ENCODE peak calls at places on chromosomes 7 and 10, in six cellular contexts. L is stimulated activated CD4-positive, alpha-beta T cell treated with anti-CD3 and anti-CD28 coated beads, Interleukin-4, amount 100 ng/mL, for 1 hour; B is activated gamma-delta T cell treated with anti-CD3 and anti-CD28 coated beads, Interleukin-2, amount 50 U/mL, for 16 hours; C is stimulated activated CD8-positive, alpha-beta memory T cell treated with anti-CD3 and anti-CD28 coated beads, Interleukin-4, amount 100 ng/mL, for 4 hours; W is PC-9; G is RPMI7951. J is an unnamed sample.

GRCh38 chr10:10530313-10530712 is 487.4 kb upstream of the CELF2 start:
- DNase-seq in L (no peak), B (no peak), C (no peak), W (no peak), G (no peak), J (no peak)

GRCh38 chr10:59805043-59805442 is 51.8 kb upstream of the MRLN start:
- DNase-seq in L (no peak), B (no peak), C (no peak), W (peak; percentile 8), G (no peak), J (peak; percentile 39)

GRCh38 chr10:32963102-32963501 is 5.1 kb upstream of the ITGB1 start:
- DNase-seq in L (no peak), B (no peak), C (no peak), W (no peak), G (peak; percentile 67), J (no peak)

GRCh38 chr10:92751827-92752226 is 62.1 kb downstream of the HHEX start:
- DNase-seq in L (no peak), B (no peak), C (no peak), W (no peak), G (no peak), J (no peak)

GRCh38 chr10:114869500-114869899 is 47.9 kb downstream of the FHIP2A start:
- DNase-seq in L (no peak), B (no peak), C (no peak), W (no peak), G (peak; percentile 71), J (no peak)

GRCh38 chr10:33315891-33316290 is 18.6 kb downstream of the NRP1 start:
- DNase-seq in L (no peak), B (no peak), C (no peak), W (no peak), G (no peak), J (no peak)

GRCh38 chr10:43844236-43844635 is 195.6 kb upstream of the ZNF32 start:
- DNase-seq in L (no peak), B (no peak), C (no peak), W (no peak), G (no peak), J (no peak)

GRCh38 chr7:148620749-148621372 is 30.3 kb downstream of the C7orf33 start:
- DNase-seq in L (no peak), B (no peak), C (no peak), W (peak; percentile 44), G (peak; percentile 25), J (no peak)

GRCh38 chr10:92727550-92727949 is 37.8 kb downstream of the HHEX start:
- DNase-seq in L (no peak), B (no peak), C (no peak), W (no peak), G (no peak), J (peak; percentile 23)

GRCh38 chr10:110034596-110034995 is 26.8 kb downstream of the ADD3 start:
- DNase-seq in L (no peak), B (no peak), C (no peak), W (no peak), G (no peak), J (no peak)

GRCh38 chr10:34713875-34714274 is 101.2 kb downstream of the PARD3 start:
- DNase-seq in L (no peak), B (no peak), C (no peak), W (no peak), G (peak; percentile 42), J (no peak)

GRCh38 chr10:107971973-107972372 is 807.5 kb upstream of the SORCS1 start:
- DNase-seq in L (no peak), B (no peak), C (no peak), W (no peak), G (peak; percentile 97), J (peak; percentile 71)

GRCh38 chr10:78510566-78511323 is 477.1 kb downstream of the RPS24 start:
- DNase-seq in L (no peak), B (no peak), C (no peak), W (no peak), G (no peak), J (peak; percentile 4)

GRCh38 chr10:3217301-3217700 is 44.7 kb upstream of the PITRM1 start:
- DNase-seq in L (no peak), B (no peak), C (no peak), W (no peak), G (peak; percentile 83), J (no peak)

GRCh38 chr7:158657189-158657746 is 47.3 kb downstream of the NCAPG2 start:
- DNase-seq in L (no peak), B (no peak), C (no peak), W (no peak), G (no peak), J (no peak)

GRCh38 chr10:78953124-78954008 is 115.4 kb upstream of the ZMIZ1 start:
- DNase-seq in L (no peak), B (no peak), C (no peak), W (no peak), G (peak; percentile 99), J (no peak)

GRCh38 chr7:128076831-128077271 is 45.6 kb upstream of the LRRC4 start:
- DNase-seq in L (no peak), B (no peak), C (no peak), W (peak; percentile 23), G (no peak), J (peak; percentile 88)

GRCh38 chr10:13439771-13440708 is 88.8 kb downstream of the BEND7 start:
- DNase-seq in L (peak; percentile 70), B (peak; percentile 43), C (peak; percentile 4), W (peak; percentile 48), G (peak; percentile 13), J (peak; percentile 69)

GRCh38 chr7:116316838-116317612 is 106.7 kb downstream of the TES start:
- DNase-seq in L (peak; percentile 3), B (no peak), C (no peak), W (peak; percentile 76), G (peak; percentile 100), J (peak; percentile 64)

GRCh38 chr10:72375173-72375572 is 20.5 kb upstream of the DNAJB12 start:
- DNase-seq in L (no peak), B (no peak), C (no peak), W (no peak), G (no peak), J (no peak)

GRCh38 chr10:113165643-113166042 is 215.6 kb downstream of the TCF7L2 start:
- DNase-seq in L (no peak), B (no peak), C (no peak), W (no peak), G (no peak), J (no peak)

GRCh38 chr7:5702876-5703571 is 78.4 kb downstream of the RNF216 start:
- DNase-seq in L (no peak), B (no peak), C (no peak), W (peak; percentile 53), G (no peak), J (peak; percentile 30)

GRCh38 chr10:50629495-50630122 is 5.9 kb upstream of the SGMS1 start:
- DNase-seq in L (no peak), B (no peak), C (no peak), W (no peak), G (no peak), J (no peak)

GRCh38 chr7:48269066-48269465 is 97.8 kb downstream of the ABCA13 start:
- DNase-seq in L (no peak), B (no peak), C (no peak), W (no peak), G (no peak), J (no peak)

GRCh38 chr10:116099031-116099430 is 174.0 kb downstream of the GFRA1 start:
- DNase-seq in L (no peak), B (no peak), C (no peak), W (no peak), G (no peak), J (no peak)

GRCh38 chr10:124161212-124162000 is 68.0 kb upstream of the CHST15 start:
- DNase-seq in L (no peak), B (no peak), C (no peak), W (no peak), G (no peak), J (no peak)